ENCODE peak calls at places on chromosome 10, in seven cellular contexts. F, O, Z, R, U, H and I are unnamed samples.

GRCh38 chr10:132420469-132421376 is 23.7 kb downstream of the PWWP2B start:
- DNase-seq in F (no peak), O (no peak), Z (peak), R (peak), U (no peak), H (no peak), I (no peak)

GRCh38 chr10:75717126-75717916 is 285.9 kb downstream of the LRMDA start:
- DNase-seq in F (no peak), O (no peak), Z (peak), R (no peak), U (no peak), H (no peak), I (no peak)

GRCh38 chr10:128599030-128599429 is 472.8 kb upstream of the MKI67 start:
- DNase-seq in F (no peak), O (no peak), Z (no peak), R (no peak), U (no peak), H (no peak), I (no peak)

GRCh38 chr10:71632200-71632820 is 87.3 kb downstream of the C10orf105 start:
- DNase-seq in F (no peak), O (no peak), Z (no peak), R (no peak), U (no peak), H (no peak), I (no peak)

GRCh38 chr10:3792710-3793219 is 7.8 kb upstream of the KLF6 start:
- DNase-seq in F (no peak), O (no peak), Z (no peak), R (no peak), U (no peak), H (no peak), I (no peak)

GRCh38 chr10:133528296-133528844 is 1.2 kb downstream of the CYP2E1 start:
- DNase-seq in F (no peak), O (no peak), Z (no peak), R (no peak), U (no peak), H (no peak), I (no peak)

GRCh38 chr10:5968681-5969453 is 8.5 kb downstream of the IL15RA start:
- DNase-seq in F (peak), O (no peak), Z (no peak), R (no peak), U (no peak), H (no peak), I (peak)

GRCh38 chr10:114872519-114873087 is 51.0 kb downstream of the FHIP2A start:
- DNase-seq in F (no peak), O (no peak), Z (no peak), R (no peak), U (no peak), H (no peak), I (no peak)

GRCh38 chr10:47016564-47016963 is 105.3 kb downstream of the PTPN20 start:
- DNase-seq in F (peak), O (no peak), Z (no peak), R (no peak), U (no peak), H (no peak), I (no peak)

GRCh38 chr10:43702936-43703281 is 54.2 kb upstream of the ZNF32 start:
- DNase-seq in F (no peak), O (no peak), Z (no peak), R (no peak), U (no peak), H (no peak), I (no peak)

GRCh38 chr10:77463499-77463898 is 174.1 kb downstream of the KCNMA1 start:
- DNase-seq in F (no peak), O (no peak), Z (no peak), R (no peak), U (no peak), H (no peak), I (no peak)

GRCh38 chr10:71463111-71463510 is 66.4 kb downstream of the CDH23 start:
- DNase-seq in F (no peak), O (no peak), Z (no peak), R (no peak), U (no peak), H (no peak), I (no peak)

GRCh38 chr10:132607961-132608495 is 70.4 kb downstream of the INPP5A start:
- DNase-seq in F (no peak), O (no peak), Z (no peak), R (no peak), U (no peak), H (no peak), I (peak)

GRCh38 chr10:129963831-129964501 is at the start of gene EBF3:
- DNase-seq in F (peak), O (peak), Z (no peak), R (no peak), U (peak), H (peak), I (no peak)
- H3K4me3 ChIP-seq in F (peak), O (peak), Z (peak), R (no peak), U (peak), H (peak), I (peak)

GRCh38 chr10:63628526-63629362 is 107.5 kb downstream of the REEP3 start:
- DNase-seq in F (peak), O (peak), Z (peak), R (no peak), U (peak), H (peak), I (peak)

GRCh38 chr10:63630085-63630927 is 109.1 kb downstream of the REEP3 start:
- DNase-seq in F (peak), O (peak), Z (peak), R (peak), U (peak), H (peak), I (peak)

GRCh38 chr10:63627376-63627775 is 106.2 kb downstream of the REEP3 start:
- DNase-seq in F (no peak), O (no peak), Z (no peak), R (no peak), U (no peak), H (no peak), I (no peak)

GRCh38 chr10:63629363-63630084 is 108.3 kb downstream of the REEP3 start:
- DNase-seq in F (peak), O (peak), Z (peak), R (peak), U (peak), H (peak), I (peak)

DNA sequence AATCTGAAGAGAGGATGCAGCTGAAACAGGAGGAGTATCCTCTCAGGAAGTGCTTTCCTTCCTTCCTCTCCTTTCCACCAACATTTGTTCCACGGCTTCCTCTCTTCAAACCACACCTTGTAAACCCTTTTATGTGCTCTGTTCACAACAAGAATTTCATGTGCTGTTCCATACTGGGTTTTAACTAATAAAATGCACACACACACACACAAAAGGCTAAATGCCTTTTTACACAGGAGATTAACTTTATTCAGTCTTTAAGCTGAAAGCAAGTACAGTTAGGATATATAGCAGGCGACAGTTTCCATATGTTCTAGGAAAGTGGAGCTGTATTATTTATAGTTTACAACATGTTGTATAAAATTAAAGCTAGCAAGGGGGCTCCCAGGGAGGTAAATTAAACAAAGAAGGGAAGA is 106.7 kb downstream of the REEP3 start:
- DNase-seq in F (no peak), O (no peak), Z (no peak), R (no peak), U (no peak), H (no peak), I (no peak)
- H3K27ac ChIP-seq in F (peak), O (peak), Z (no peak), R (no peak), U (peak), H (no peak), I (no peak)

DNA sequence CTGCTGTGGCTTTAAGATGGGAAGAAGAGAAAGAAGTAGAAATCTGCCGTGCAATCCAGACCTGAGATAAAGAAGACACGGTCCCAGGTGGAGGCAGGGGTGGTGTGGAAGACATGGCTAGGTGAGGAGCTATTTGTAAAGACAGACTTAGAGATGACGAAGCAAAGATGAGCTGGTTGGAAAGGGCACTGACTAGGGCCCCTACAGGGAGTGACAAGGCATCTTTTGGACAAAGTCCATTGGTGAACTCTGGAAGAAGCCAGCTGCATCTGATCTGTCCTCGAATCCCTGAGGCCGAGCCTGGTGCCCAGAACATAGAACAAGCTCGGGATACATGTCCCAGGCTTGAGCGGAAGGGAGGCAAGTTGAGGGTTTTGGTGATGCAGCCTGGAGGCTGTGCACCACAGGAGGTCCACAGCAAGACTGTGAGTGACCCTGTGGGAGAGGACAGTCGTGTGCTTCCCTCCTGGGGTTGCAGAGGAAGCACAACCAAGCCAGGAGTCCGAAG is 191.2 kb downstream of the ADAM12 start:
- DNase-seq in F (no peak), O (no peak), Z (no peak), R (no peak), U (no peak), H (no peak), I (no peak)
- H3K4me3 ChIP-seq in F (no peak), O (no peak), Z (no peak), R (no peak), U (no peak), H (no peak), I (no peak)

DNA sequence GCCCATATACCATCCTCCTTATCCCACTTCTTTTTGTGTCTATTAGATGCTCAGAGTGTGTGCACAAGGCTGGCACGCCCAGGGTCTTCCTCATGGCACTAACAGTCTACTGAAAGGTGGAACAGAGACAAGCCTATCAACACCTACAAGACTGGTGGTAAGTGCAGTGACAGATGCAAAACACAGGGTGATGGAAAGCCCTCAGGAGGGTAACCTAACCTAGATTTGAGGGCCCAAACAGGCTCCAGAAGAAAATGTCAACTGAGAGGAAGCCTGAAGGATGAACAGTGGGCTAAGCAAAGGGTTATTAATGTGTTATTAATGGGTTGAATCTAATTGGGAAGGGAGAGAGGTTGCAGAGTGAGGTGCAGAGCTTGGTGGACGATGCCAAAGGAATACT is 1.2 kb upstream of the FAS start:
- DNase-seq in F (no peak), O (no peak), Z (no peak), R (no peak), U (no peak), H (no peak), I (no peak)
- H3K27ac ChIP-seq in F (peak), O (peak), Z (peak), R (no peak), U (peak), H (no peak), I (no peak)

GRCh38 chr10:28728396-28728795 is 51.1 kb downstream of the BAMBI start:
- DNase-seq in F (no peak), O (no peak), Z (no peak), R (peak), U (no peak), H (no peak), I (no peak)

GRCh38 chr10:28732091-28732490 is 54.8 kb downstream of the BAMBI start:
- DNase-seq in F (no peak), O (no peak), Z (no peak), R (no peak), U (no peak), H (no peak), I (no peak)

GRCh38 chr10:28733245-28733644 is 55.9 kb downstream of the BAMBI start:
- DNase-seq in F (no peak), O (no peak), Z (no peak), R (no peak), U (no peak), H (no peak), I (no peak)

GRCh38 chr10:28733647-28734046 is 56.3 kb downstream of the BAMBI start:
- DNase-seq in F (no peak), O (no peak), Z (no peak), R (no peak), U (no peak), H (no peak), I (no peak)

GRCh38 chr10:28730031-28730778 is 52.9 kb downstream of the BAMBI start:
- DNase-seq in F (no peak), O (no peak), Z (peak), R (no peak), U (no peak), H (no peak), I (no peak)
- H3K4me3 ChIP-seq in F (no peak), O (no peak), Z (peak), R (no peak), U (no peak), H (no peak), I (no peak)